ENCODE peak calls at places on chromosome 6, in four cellular contexts. C is sigmoid colon, N is Panc1, D is heart left ventricle. G is an unnamed sample. For H3K4me1, the result is how much of the 10 kb centered on the place peaks cover.

GRCh38 chr6:74534485-74535211 is 671.2 kb downstream of the COL12A1 start:
- DNase-seq in C (no peak), N (peak), D (no peak), G (no peak)

GRCh38 chr6:148414836-148415235 is 72.2 kb downstream of the SASH1 start:
- DNase-seq in C (no peak), N (no peak), D (no peak), G (no peak)

GRCh38 chr6:82246802-82247633 is 526 bp downstream of the IBTK start:
- DNase-seq in C (peak), N (no peak), D (peak), G (no peak)

GRCh38 chr6:12164508-12164770 is 125.7 kb upstream of the EDN1 start:
- DNase-seq in C (no peak), N (no peak), D (no peak), G (no peak)

GRCh38 chr6:32774428-32774827 is 11.1 kb upstream of the HLA-DQB2 start:
- DNase-seq in C (no peak), N (no peak), D (no peak), G (no peak)

GRCh38 chr6:125220712-125221111 is 67.1 kb downstream of the TPD52L1 start:
- DNase-seq in C (peak), N (no peak), D (peak), G (peak)

GRCh38 chr6:128421788-128422187 is 98.6 kb downstream of the PTPRK start:
- DNase-seq in C (no peak), N (no peak), D (no peak), G (no peak)

GRCh38 chr6:32060966-32061655 is 22.9 kb downstream of the CYP21A2 start:
- DNase-seq in C (no peak), N (no peak), D (no peak), G (no peak)

GRCh38 chr6:31576897-31577341 is 1.6 kb downstream of the TNF start:
- DNase-seq in C (no peak), N (no peak), D (no peak), G (no peak)

GRCh38 chr6:136927313-136927712 is 5.2 kb downstream of the SLC35D3 start:
- DNase-seq in C (no peak), N (peak), D (no peak), G (no peak)

GRCh38 chr6:56923565-56923964 is 31.3 kb upstream of the BEND6 start:
- DNase-seq in C (no peak), N (no peak), D (no peak), G (no peak)

GRCh38 chr6:34543421-34543820 is 12.7 kb downstream of the SPDEF start:
- DNase-seq in C (no peak), N (no peak), D (no peak), G (no peak)

GRCh38 chr6:100573169-100573568 is 108.4 kb upstream of the SIM1 start:
- DNase-seq in C (no peak), N (no peak), D (no peak), G (no peak)

GRCh38 chr6:42778072-42778471 is 3.8 kb upstream of the BICRAL start:
- DNase-seq in C (no peak), N (no peak), D (no peak), G (no peak)

GRCh38 chr6:166168616-166169548 is 1.2 kb upstream of the TBXT start:
- DNase-seq in C (no peak), N (no peak), D (no peak), G (no peak)

GRCh38 chr6:42498473-42499128 is 46.9 kb upstream of the TRERF1 start:
- DNase-seq in C (no peak), N (no peak), D (no peak), G (no peak)

GRCh38 chr6:143556529-143556928 is 45.0 kb upstream of the FUCA2 start:
- DNase-seq in C (no peak), N (no peak), D (no peak), G (no peak)

GRCh38 chr6:87122477-87122876 is 27.6 kb upstream of the CGA start:
- DNase-seq in C (no peak), N (no peak), D (no peak), G (no peak)
- H3K4me3 ChIP-seq in C (no peak), N (no peak), D (no peak), G (no peak)

GRCh38 chr6:16639689-16640480 is 121.4 kb downstream of the ATXN1 start:
- DNase-seq in C (no peak), N (peak), D (no peak), G (no peak)
- TF ChIP-seq CTCF in C (no peak), N (no peak), D (no peak), G (no peak)

GRCh38 chr6:73514746-73515110 is 6.1 kb downstream of the EEF1A1 start:
- DNase-seq in C (no peak), N (no peak), D (no peak), G (no peak)

GRCh38 chr6:73516712-73517489 is 3.9 kb downstream of the EEF1A1 start:
- DNase-seq in C (no peak), N (no peak), D (no peak), G (no peak)

GRCh38 chr6:73513496-73513854 is 7.4 kb downstream of the EEF1A1 start:
- DNase-seq in C (no peak), N (no peak), D (no peak), G (no peak)

GRCh38 chr6:73511796-73512195 is 9.0 kb downstream of the EEF1A1 start:
- DNase-seq in C (no peak), N (no peak), D (no peak), G (no peak)

GRCh38 chr6:73515204-73516101 is 5.4 kb downstream of the EEF1A1 start:
- DNase-seq in C (peak), N (no peak), D (peak), G (peak)
- H3K4me1 ChIP-seq in C (under half), N (under half), D (under half), G (half or more)

GRCh38 chr6:1645466-1646185 is 35.9 kb downstream of the FOXC1 start:
- DNase-seq in C (no peak), N (no peak), D (no peak), G (no peak)
- H3K4me3 ChIP-seq in C (no peak), N (no peak), D (no peak), G (no peak)

G was measured in tibial artery.